ENCODE peak calls at places on chromosomes 2 and 18, in nine cellular contexts. K, Z, H, D, R, O, J, V and I are unnamed samples.

GRCh38 chr2:103963331-103963730 is 890.6 kb upstream of the POU3F3 start:
- DNase-seq in K (no peak), Z (no peak), H (no peak), D (no peak), R (no peak), O (no peak), J (no peak), V (no peak), I (no peak)

GRCh38 chr2:143742631-143743030 is 613.4 kb downstream of the ARHGAP15 start:
- DNase-seq in K (no peak), Z (peak; percentile 36), H (no peak), D (no peak), R (no peak), O (peak; percentile 47), J (no peak), V (peak; percentile 17), I (no peak)

GRCh38 chr2:64035067-64035942 is 16.1 kb upstream of the VPS54 start:
- DNase-seq in K (no peak), Z (peak; percentile 72), H (no peak), D (no peak), R (no peak), O (peak; percentile 62), J (no peak), V (no peak), I (no peak)

GRCh38 chr2:42980764-42981416 is 188.5 kb upstream of the HAAO start:
- DNase-seq in K (no peak), Z (no peak), H (no peak), D (no peak), R (no peak), O (no peak), J (no peak), V (peak; percentile 8), I (no peak)

GRCh38 chr18:6712401-6712800 is 17.1 kb upstream of the ARHGAP28 start:
- DNase-seq in K (no peak), Z (no peak), H (no peak), D (no peak), R (no peak), O (no peak), J (no peak), V (no peak), I (no peak)

GRCh38 chr2:114729025-114729424 is 286.6 kb downstream of the DPP10 start:
- DNase-seq in K (no peak), Z (no peak), H (no peak), D (no peak), R (no peak), O (no peak), J (no peak), V (no peak), I (no peak)

GRCh38 chr2:19363474-19363778 is 5.0 kb upstream of the OSR1 start:
- DNase-seq in K (no peak), Z (no peak), H (no peak), D (no peak), R (no peak), O (no peak), J (no peak), V (no peak), I (no peak)

GRCh38 chr2:23564618-23564967 is 179.6 kb downstream of the KLHL29 start:
- DNase-seq in K (no peak), Z (no peak), H (no peak), D (peak; percentile 68), R (peak; percentile 65), O (no peak), J (no peak), V (peak; percentile 51), I (no peak)

GRCh38 chr2:236444187-236444586 is 125.4 kb upstream of the ACKR3 start:
- DNase-seq in K (no peak), Z (no peak), H (no peak), D (no peak), R (no peak), O (no peak), J (no peak), V (no peak), I (no peak)

GRCh38 chr18:56085561-56085960 is 497.6 kb upstream of the TCF4 start:
- DNase-seq in K (no peak), Z (peak; percentile 86), H (no peak), D (no peak), R (no peak), O (peak; percentile 90), J (no peak), V (no peak), I (no peak)

GRCh38 chr2:159454185-159454584 is 162.2 kb downstream of the BAZ2B start:
- DNase-seq in K (no peak), Z (peak; percentile 37), H (no peak), D (no peak), R (no peak), O (no peak), J (peak; percentile 30), V (no peak), I (no peak)

GRCh38 chr2:180699657-180700361 is 280.6 kb upstream of the UBE2E3 start:
- DNase-seq in K (no peak), Z (no peak), H (no peak), D (no peak), R (no peak), O (no peak), J (no peak), V (no peak), I (no peak)

GRCh38 chr2:159936471-159936870 is 125.9 kb downstream of the PLA2R1 start:
- DNase-seq in K (no peak), Z (no peak), H (no peak), D (no peak), R (no peak), O (no peak), J (no peak), V (no peak), I (peak; percentile 25)

GRCh38 chr2:239192456-239192855 is 208.4 kb downstream of the HDAC4 start:
- DNase-seq in K (no peak), Z (no peak), H (no peak), D (no peak), R (no peak), O (no peak), J (no peak), V (no peak), I (no peak)

GRCh38 chr2:170324640-170325046 is 146.7 kb downstream of the MYO3B start:
- DNase-seq in K (no peak), Z (peak; percentile 37), H (no peak), D (no peak), R (no peak), O (peak; percentile 48), J (peak; percentile 27), V (peak; percentile 24), I (peak; percentile 24)

GRCh38 chr2:151777911-151778310 is 43.6 kb upstream of the NEB start:
- DNase-seq in K (no peak), Z (peak; percentile 57), H (no peak), D (no peak), R (no peak), O (peak; percentile 75), J (no peak), V (no peak), I (no peak)

DNA sequence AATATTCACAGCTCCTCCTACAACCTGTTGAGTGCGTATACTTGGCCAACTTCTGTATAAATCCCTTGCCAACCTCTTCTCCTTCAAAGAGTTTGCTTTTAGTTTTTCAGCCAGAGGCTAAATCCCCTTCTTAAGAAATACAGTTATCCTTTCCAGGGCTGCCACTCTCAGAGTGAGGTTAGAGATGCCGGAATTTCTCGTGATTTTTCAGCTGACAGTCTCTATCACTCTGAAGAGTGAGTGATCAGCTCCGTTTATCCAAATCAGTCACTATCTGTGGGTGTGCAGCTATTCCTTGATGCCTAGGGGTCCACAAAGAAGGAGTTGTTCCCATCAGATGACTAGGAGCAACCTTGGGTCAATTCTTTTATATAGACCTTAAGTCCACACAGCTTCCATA is 39.1 kb downstream of the FAM161A start:
- DNase-seq in K (no peak), Z (no peak), H (no peak), D (no peak), R (no peak), O (no peak), J (no peak), V (no peak), I (no peak)
- H3K4me3 ChIP-seq in K (no peak overlapping the region), Z (no peak overlapping the region), H (no peak overlapping the region), D (no peak overlapping the region), R (no peak overlapping the region), O (no peak overlapping the region), J (no peak overlapping the region), V (no peak overlapping the region), I (no peak overlapping the region)

GRCh38 chr2:54603357-54603756 is 120.1 kb upstream of the EML6 start:
- DNase-seq in K (no peak), Z (peak; percentile 22), H (no peak), D (no peak), R (no peak), O (no peak), J (no peak), V (no peak), I (no peak)

GRCh38 chr2:54605836-54606235 is 117.6 kb upstream of the EML6 start:
- DNase-seq in K (no peak), Z (peak; percentile 53), H (no peak), D (no peak), R (no peak), O (no peak), J (no peak), V (no peak), I (no peak)

GRCh38 chr2:54606393-54606973 is 117.0 kb upstream of the EML6 start:
- DNase-seq in K (no peak), Z (no peak), H (no peak), D (no peak), R (no peak), O (no peak), J (no peak), V (no peak), I (no peak)

GRCh38 chr2:54603796-54604195 is 119.7 kb upstream of the EML6 start:
- DNase-seq in K (no peak), Z (no peak), H (no peak), D (no peak), R (no peak), O (no peak), J (no peak), V (no peak), I (no peak)

GRCh38 chr2:54604771-54605350 is 118.6 kb upstream of the EML6 start:
- DNase-seq in K (no peak), Z (no peak), H (no peak), D (no peak), R (no peak), O (no peak), J (no peak), V (no peak), I (no peak)
- H3K4me1 ChIP-seq in K (peaks cover 10% of the 10 kb centered on the region), Z (peaks cover 26% of the 10 kb centered on the region), H (peaks cover 47% of the 10 kb centered on the region), D (peaks cover 65% of the 10 kb centered on the region), R (peaks cover 79% of the 10 kb centered on the region), O (peaks cover 6% of the 10 kb centered on the region), J (no peaks in the 10 kb centered on the region), V (peaks cover 28% of the 10 kb centered on the region), I (peaks cover 5% of the 10 kb centered on the region)

GRCh38 chr18:58268849-58269248 is 224.8 kb downstream of the NEDD4L start:
- DNase-seq in K (no peak), Z (peak; percentile 55), H (no peak), D (no peak), R (no peak), O (no peak), J (no peak), V (no peak), I (no peak)
- TF ChIP-seq CTCF in K (no peak), Z (no peak), H (no peak), D (no peak), R (no peak), O (no peak), J (no peak), V (no peak), I (no peak)

DNA sequence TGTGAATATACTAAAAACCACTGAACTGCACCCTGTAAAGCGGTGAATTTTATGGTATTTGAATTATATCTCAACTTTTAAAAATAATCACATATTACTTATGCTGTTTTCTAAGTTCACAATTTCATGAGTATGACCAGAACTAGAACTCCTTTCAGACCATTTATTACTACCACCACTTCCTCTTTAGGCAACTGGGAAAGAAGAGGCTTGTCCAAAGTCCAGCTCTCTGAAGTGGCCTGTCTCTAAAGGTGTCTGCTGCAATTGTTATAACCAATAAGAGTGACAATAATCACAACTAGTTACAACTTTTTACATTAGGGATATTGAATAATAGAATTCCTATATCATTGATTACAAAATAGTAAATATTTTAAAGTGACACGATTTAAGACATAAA is 267.9 kb upstream of the PIK3C3 start:
- DNase-seq in K (no peak), Z (no peak), H (no peak), D (no peak), R (no peak), O (no peak), J (no peak), V (no peak), I (no peak)
- H3K4me3 ChIP-seq in K (no peak overlapping the region), Z (no peak overlapping the region), H (no peak overlapping the region), D (no peak overlapping the region), R (no peak overlapping the region), O (no peak overlapping the region), J (no peak overlapping the region), V (no peak overlapping the region), I (no peak overlapping the region)